ENCODE peak calls at places on chromosomes 13 and 19, in nine cellular contexts. One of them, this sample, is unnamed.

GRCh38 chr19:33610588-33610987 is 11.2 kb upstream of the CHST8 start:
- DNase-seq in brain pericyte: no peak
- DNase-seq in dorsolateral prefrontal cortex: no peak
- DNase-seq in neural progenitor cell: no peak
- DNase-seq in activated T-cell treated with anti-CD3 and anti-CD28 coated beads, Interleukin-2, amount 50 U/mL, for 72 hours: no peak
- DNase-seq in HS-27A: no peak
- DNase-seq in activated B cell treated with CpG ODN at 0.5 μM for 24 hours: no peak
- DNase-seq in astrocyte of the spinal cord: no peak
- DNase-seq in astrocyte of the cerebellum: no peak
- DNase-seq in this sample: no peak

GRCh38 chr13:45451282-45451681 is 13.5 kb upstream of the COG3 start:
- DNase-seq in activated B cell treated with CpG ODN at 0.5 μM for 24 hours: no peak
- DNase-seq in astrocyte of the spinal cord: no peak
- DNase-seq in neural progenitor cell: no peak
- DNase-seq in dorsolateral prefrontal cortex: no peak
- DNase-seq in activated T-cell treated with anti-CD3 and anti-CD28 coated beads, Interleukin-2, amount 50 U/mL, for 72 hours: no peak
- DNase-seq in HS-27A: no peak
- DNase-seq in brain pericyte: no peak
- DNase-seq in astrocyte of the cerebellum: no peak
- DNase-seq in this sample: no peak

GRCh38 chr19:53463263-53463662 is 4.3 kb upstream of the ZNF813 start:
- DNase-seq in astrocyte of the cerebellum: no peak
- DNase-seq in activated B cell treated with CpG ODN at 0.5 μM for 24 hours: no peak
- DNase-seq in HS-27A: no peak
- DNase-seq in brain pericyte: no peak
- DNase-seq in neural progenitor cell: peak
- DNase-seq in astrocyte of the spinal cord: peak
- DNase-seq in activated T-cell treated with anti-CD3 and anti-CD28 coated beads, Interleukin-2, amount 50 U/mL, for 72 hours: peak
- DNase-seq in dorsolateral prefrontal cortex: peak
- DNase-seq in this sample: no peak

GRCh38 chr13:35699805-35700204 is 223.3 kb upstream of the MAB21L1 start:
- DNase-seq in HS-27A: no peak
- DNase-seq in dorsolateral prefrontal cortex: no peak
- DNase-seq in astrocyte of the cerebellum: peak
- DNase-seq in brain pericyte: no peak
- DNase-seq in activated T-cell treated with anti-CD3 and anti-CD28 coated beads, Interleukin-2, amount 50 U/mL, for 72 hours: no peak
- DNase-seq in activated B cell treated with CpG ODN at 0.5 μM for 24 hours: no peak
- DNase-seq in neural progenitor cell: no peak
- DNase-seq in astrocyte of the spinal cord: peak
- DNase-seq in this sample: no peak

GRCh38 chr13:52925775-52926285 is 77.4 kb upstream of the PCDH8 start:
- DNase-seq in HS-27A: no peak
- DNase-seq in activated T-cell treated with anti-CD3 and anti-CD28 coated beads, Interleukin-2, amount 50 U/mL, for 72 hours: no peak
- DNase-seq in activated B cell treated with CpG ODN at 0.5 μM for 24 hours: no peak
- DNase-seq in dorsolateral prefrontal cortex: no peak
- DNase-seq in astrocyte of the cerebellum: no peak
- DNase-seq in brain pericyte: no peak
- DNase-seq in astrocyte of the spinal cord: no peak
- DNase-seq in neural progenitor cell: no peak
- DNase-seq in this sample: peak

GRCh38 chr13:82879921-82880320 is 1002.4 kb downstream of the SLITRK1 start:
- DNase-seq in activated T-cell treated with anti-CD3 and anti-CD28 coated beads, Interleukin-2, amount 50 U/mL, for 72 hours: no peak
- DNase-seq in HS-27A: no peak
- DNase-seq in astrocyte of the spinal cord: no peak
- DNase-seq in astrocyte of the cerebellum: no peak
- DNase-seq in brain pericyte: no peak
- DNase-seq in activated B cell treated with CpG ODN at 0.5 μM for 24 hours: no peak
- DNase-seq in neural progenitor cell: peak
- DNase-seq in dorsolateral prefrontal cortex: no peak
- DNase-seq in this sample: no peak

GRCh38 chr19:41646589-41647204 is 19.8 kb upstream of the CEACAM4 start:
- DNase-seq in astrocyte of the cerebellum: no peak
- DNase-seq in brain pericyte: no peak
- DNase-seq in activated B cell treated with CpG ODN at 0.5 μM for 24 hours: no peak
- DNase-seq in activated T-cell treated with anti-CD3 and anti-CD28 coated beads, Interleukin-2, amount 50 U/mL, for 72 hours: peak
- DNase-seq in neural progenitor cell: no peak
- DNase-seq in HS-27A: no peak
- DNase-seq in dorsolateral prefrontal cortex: no peak
- DNase-seq in astrocyte of the spinal cord: no peak
- DNase-seq in this sample: peak

GRCh38 chr19:3494051-3494450 is 6.4 kb downstream of the DOHH start:
- DNase-seq in brain pericyte: no peak
- DNase-seq in HS-27A: no peak
- DNase-seq in astrocyte of the spinal cord: no peak
- DNase-seq in dorsolateral prefrontal cortex: peak
- DNase-seq in activated T-cell treated with anti-CD3 and anti-CD28 coated beads, Interleukin-2, amount 50 U/mL, for 72 hours: peak
- DNase-seq in activated B cell treated with CpG ODN at 0.5 μM for 24 hours: no peak
- DNase-seq in neural progenitor cell: peak
- DNase-seq in astrocyte of the cerebellum: no peak
- DNase-seq in this sample: no peak

GRCh38 chr13:28147489-28147888 is 9.1 kb downstream of the PAN3 start:
- DNase-seq in astrocyte of the spinal cord: no peak
- DNase-seq in activated T-cell treated with anti-CD3 and anti-CD28 coated beads, Interleukin-2, amount 50 U/mL, for 72 hours: peak
- DNase-seq in astrocyte of the cerebellum: no peak
- DNase-seq in dorsolateral prefrontal cortex: no peak
- DNase-seq in brain pericyte: no peak
- DNase-seq in neural progenitor cell: no peak
- DNase-seq in activated B cell treated with CpG ODN at 0.5 μM for 24 hours: no peak
- DNase-seq in HS-27A: no peak
- DNase-seq in this sample: peak

GRCh38 chr13:74325106-74325505 is 190.9 kb upstream of the KLF12 start:
- DNase-seq in activated T-cell treated with anti-CD3 and anti-CD28 coated beads, Interleukin-2, amount 50 U/mL, for 72 hours: no peak
- DNase-seq in activated B cell treated with CpG ODN at 0.5 μM for 24 hours: no peak
- DNase-seq in neural progenitor cell: no peak
- DNase-seq in astrocyte of the cerebellum: peak
- DNase-seq in dorsolateral prefrontal cortex: no peak
- DNase-seq in astrocyte of the spinal cord: peak
- DNase-seq in HS-27A: peak
- DNase-seq in brain pericyte: peak
- DNase-seq in this sample: peak

GRCh38 chr19:55658846-55659459 is 4.1 kb downstream of the U2AF2 start:
- DNase-seq in activated T-cell treated with anti-CD3 and anti-CD28 coated beads, Interleukin-2, amount 50 U/mL, for 72 hours: no peak
- DNase-seq in activated B cell treated with CpG ODN at 0.5 μM for 24 hours: no peak
- DNase-seq in dorsolateral prefrontal cortex: no peak
- DNase-seq in astrocyte of the spinal cord: no peak
- DNase-seq in HS-27A: no peak
- DNase-seq in brain pericyte: no peak
- DNase-seq in astrocyte of the cerebellum: no peak
- DNase-seq in neural progenitor cell: no peak
- DNase-seq in this sample: no peak

GRCh38 chr19:19495614-19496603 is 19.4 kb downstream of the TSSK6 start:
- DNase-seq in activated T-cell treated with anti-CD3 and anti-CD28 coated beads, Interleukin-2, amount 50 U/mL, for 72 hours: no peak
- DNase-seq in activated B cell treated with CpG ODN at 0.5 μM for 24 hours: no peak
- DNase-seq in neural progenitor cell: no peak
- DNase-seq in astrocyte of the spinal cord: no peak
- DNase-seq in brain pericyte: no peak
- DNase-seq in astrocyte of the cerebellum: no peak
- DNase-seq in dorsolateral prefrontal cortex: no peak
- DNase-seq in HS-27A: no peak
- DNase-seq in this sample: no peak

This sample was measured in LHCN-M2.